ENCODE peak calls at places on chromosomes 3 and 15, in seven cellular contexts. F is lower leg skin; I is CD8-positive, alpha-beta T cell; X is endothelial cell of umbilical vein; P is astrocyte of the spinal cord; H is Peyer's patch; D is HFF-Myc. K is an unnamed sample.

GRCh38 chr3:152127058-152127457 is 141.7 kb upstream of the MBNL1 start:
- DNase-seq in F (no peak), I (no peak), X (no peak), P (no peak), H (no peak), D (no peak), K (no peak)

GRCh38 chr3:33577588-33577987 is 137.4 kb upstream of the UBP1 start:
- DNase-seq in F (no peak), I (no peak), X (no peak), P (no peak), H (no peak), D (no peak), K (no peak)

GRCh38 chr3:152056481-152056880 is 183.0 kb downstream of the SUCNR1 start:
- DNase-seq in F (no peak), I (no peak), X (no peak), P (no peak), H (no peak), D (no peak), K (no peak)

GRCh38 chr3:136142592-136142991 is 53.5 kb downstream of the MSL2 start:
- DNase-seq in F (no peak), I (no peak), X (peak), P (peak), H (no peak), D (peak), K (peak)

GRCh38 chr3:140406655-140407054 is 271.2 kb upstream of the TRIM42 start:
- DNase-seq in F (no peak), I (no peak), X (no peak), P (no peak), H (no peak), D (no peak), K (no peak)

GRCh38 chr3:51688206-51688600 is 17.2 kb downstream of the TEX264 start:
- DNase-seq in F (no peak), I (no peak), X (no peak), P (no peak), H (no peak), D (no peak), K (no peak)

GRCh38 chr15:67085818-67086649 is 20.6 kb downstream of the SMAD3 start:
- DNase-seq in F (no peak), I (no peak), X (no peak), P (peak), H (peak), D (peak), K (peak)

GRCh38 chr3:8201886-8202285 is 299.7 kb upstream of the LMCD1 start:
- DNase-seq in F (no peak), I (no peak), X (no peak), P (peak), H (no peak), D (no peak), K (peak)

GRCh38 chr15:78004919-78005634 is 72.4 kb downstream of the TBC1D2B start:
- DNase-seq in F (peak), I (no peak), X (peak), P (peak), H (no peak), D (peak), K (peak)

GRCh38 chr3:47803478-47804025 is 614 bp downstream of the DHX30 start:
- DNase-seq in F (no peak), I (no peak), X (no peak), P (no peak), H (no peak), D (no peak), K (no peak)

GRCh38 chr3:177150218-177150916 is 46.9 kb downstream of the TBL1XR1 start:
- DNase-seq in F (no peak), I (no peak), X (peak), P (peak), H (no peak), D (no peak), K (no peak)

GRCh38 chr3:177157492-177157891 is 39.8 kb downstream of the TBL1XR1 start:
- DNase-seq in F (no peak), I (no peak), X (no peak), P (no peak), H (no peak), D (no peak), K (no peak)

GRCh38 chr3:177150970-177151627 is 46.2 kb downstream of the TBL1XR1 start:
- DNase-seq in F (no peak), I (no peak), X (peak), P (peak), H (no peak), D (peak), K (peak)

GRCh38 chr3:177154733-177155132 is 42.5 kb downstream of the TBL1XR1 start:
- DNase-seq in F (no peak), I (no peak), X (no peak), P (no peak), H (no peak), D (no peak), K (no peak)
- H3K4me3 ChIP-seq in F (no peak), I (no peak), X (no peak), P (no peak), H (no peak), D (no peak), K (no peak)

GRCh38 chr3:175957427-175957826 is 1098.3 kb downstream of the NAALADL2 start:
- DNase-seq in F (no peak), I (no peak), X (no peak), P (no peak), H (no peak), D (no peak), K (no peak)

GRCh38 chr3:175951047-175951694 is 1092.0 kb downstream of the NAALADL2 start:
- DNase-seq in F (no peak), I (no peak), X (no peak), P (peak), H (no peak), D (no peak), K (no peak)

GRCh38 chr3:175956964-175957363 is 1097.8 kb downstream of the NAALADL2 start:
- DNase-seq in F (no peak), I (no peak), X (no peak), P (no peak), H (no peak), D (no peak), K (no peak)
- TF ChIP-seq CTCF in F (no peak), I (no peak), X (no peak), P (peak), H (peak), D (peak), K (peak)

DNA sequence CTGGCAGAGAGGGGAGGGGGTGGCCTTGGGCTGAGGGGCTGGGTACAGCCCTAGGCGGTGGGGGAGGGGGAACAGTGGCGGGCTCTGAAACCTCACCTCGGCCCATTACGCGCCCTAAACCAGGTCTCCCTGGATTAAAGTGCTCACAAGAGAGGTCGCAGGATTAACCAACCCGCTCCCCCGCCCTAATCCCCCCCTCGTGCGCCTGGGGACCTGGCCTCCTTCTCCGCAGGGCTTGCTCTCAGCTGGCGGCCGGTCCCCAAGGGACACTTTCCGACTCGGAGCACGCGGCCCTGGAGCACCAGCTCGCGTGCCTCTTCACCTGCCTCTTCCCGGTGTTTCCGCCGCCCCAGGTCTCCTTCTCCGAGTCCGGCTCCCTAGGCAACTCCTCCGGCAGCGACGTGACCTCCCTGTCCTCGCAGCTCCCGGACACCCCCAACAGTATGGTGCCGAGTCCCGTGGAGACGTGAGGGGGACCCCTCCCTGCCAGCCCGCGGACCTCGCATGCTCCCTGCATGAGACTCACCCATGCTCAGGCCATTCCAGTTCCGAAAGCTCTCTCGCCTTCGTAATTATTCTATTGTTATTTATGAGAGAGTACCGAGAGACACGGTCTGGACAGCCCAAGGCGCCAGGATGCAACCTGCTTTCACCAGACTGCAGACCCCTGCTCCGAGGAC is 4.9 kb downstream of the ISL2 start:
- DNase-seq in F (no peak), I (no peak), X (no peak), P (no peak), H (no peak), D (no peak), K (no peak)
- H3K4me3 ChIP-seq in F (no peak), I (no peak), X (no peak), P (no peak), H (peak), D (peak), K (no peak)

DNA sequence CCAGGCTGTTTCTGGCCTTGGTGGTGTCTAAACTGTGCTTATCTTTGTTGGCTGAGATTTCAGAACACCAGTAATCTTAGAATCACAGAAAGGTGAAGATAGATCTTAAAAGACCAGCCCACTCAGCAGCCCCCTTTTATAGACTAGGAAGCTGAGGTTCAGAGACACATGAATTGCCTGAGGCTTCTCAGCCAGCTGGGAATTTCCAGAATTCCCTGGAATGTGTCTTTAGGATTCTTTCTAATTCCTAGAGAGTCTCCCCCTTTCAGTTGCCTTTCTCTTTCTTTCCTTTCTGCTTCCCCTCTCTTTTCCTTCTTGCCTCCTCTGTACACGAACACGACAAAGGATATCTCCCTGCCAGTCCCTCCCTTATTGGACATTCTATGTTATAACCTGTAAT is 19.5 kb downstream of the ANKUB1 start:
- DNase-seq in F (no peak), I (no peak), X (no peak), P (no peak), H (no peak), D (no peak), K (no peak)
- TF ChIP-seq CTCF in F (no peak), I (no peak), X (no peak), P (no peak), H (no peak), D (no peak), K (no peak)

DNA sequence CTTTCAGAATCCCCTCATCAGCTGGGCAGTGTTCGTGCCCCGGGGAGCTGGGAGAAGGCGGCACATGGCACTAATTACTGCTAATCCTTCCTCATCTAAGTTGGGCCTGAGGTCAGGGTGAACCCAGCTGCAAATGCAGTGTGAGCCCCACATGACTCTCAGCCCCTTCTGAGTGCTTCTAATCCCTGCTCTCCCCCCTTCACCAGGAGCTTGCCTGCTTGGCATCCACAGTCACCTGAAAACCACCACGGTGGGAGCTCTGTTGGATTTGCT is 460 bp upstream of the TRPM1 start:
- DNase-seq in F (no peak), I (no peak), X (no peak), P (no peak), H (no peak), D (no peak), K (no peak)
- H3K4me3 ChIP-seq in F (no peak), I (no peak), X (no peak), P (no peak), H (no peak), D (no peak), K (no peak)

GRCh38 chr15:26983822-26984221 is 12.8 kb downstream of the GABRG3 start:
- DNase-seq in F (no peak), I (no peak), X (no peak), P (no peak), H (no peak), D (no peak), K (no peak)
- TF ChIP-seq CTCF in F (no peak), I (no peak), X (no peak), P (no peak), H (no peak), D (peak), K (no peak)

GRCh38 chr15:63601727-63602185 is 4.6 kb downstream of the FBXL22 start:
- DNase-seq in F (no peak), I (no peak), X (no peak), P (no peak), H (peak), D (no peak), K (no peak)

GRCh38 chr15:63601026-63601726 is 4.0 kb downstream of the FBXL22 start:
- DNase-seq in F (no peak), I (peak), X (peak), P (peak), H (peak), D (no peak), K (no peak)

GRCh38 chr15:63600001-63600645 is 2.9 kb downstream of the FBXL22 start:
- DNase-seq in F (no peak), I (no peak), X (no peak), P (no peak), H (peak), D (no peak), K (no peak)

GRCh38 chr15:63599401-63600000 is 2.3 kb downstream of the FBXL22 start:
- DNase-seq in F (peak), I (no peak), X (peak), P (peak), H (peak), D (no peak), K (no peak)

GRCh38 chr15:63600646-63601025 is 3.4 kb downstream of the FBXL22 start:
- DNase-seq in F (peak), I (peak), X (peak), P (peak), H (peak), D (peak), K (peak)
- H3K4me3 ChIP-seq in F (peak), I (peak), X (peak), P (peak), H (peak), D (peak), K (peak)

GRCh38 chr3:50298836-50299637 is at the start of the genes HYAL3 and NAA80:
- DNase-seq in F (peak), I (peak), X (peak), P (peak), H (peak), D (peak), K (peak)
- TF ChIP-seq CTCF in F (no peak), I (peak), X (no peak), P (no peak), H (peak), D (no peak), K (no peak)

GRCh38 chr3:184564685-184565385 is 3.2 kb downstream of the EPHB3 start:
- DNase-seq in F (no peak), I (no peak), X (no peak), P (no peak), H (no peak), D (no peak), K (no peak)
- H3K4me3 ChIP-seq in F (no peak), I (no peak), X (no peak), P (no peak), H (peak), D (peak), K (no peak)